ENCODE peak calls at places on chromosome 19, in seven cellular contexts. B is AG10803, N is A549, P is choroid plexus epithelial cell, D is AG09309, Q is tibial artery, Z is HFF-Myc. I is an unnamed sample.

GRCh38 chr19:41940443-41941409 is 12.5 kb upstream of the ERFL start:
- DNase-seq in B (no peak), N (peak), P (no peak), D (no peak), Q (no peak), Z (no peak), I (no peak)

GRCh38 chr19:58356971-58357797 is 3.9 kb upstream of the A1BG start:
- DNase-seq in B (peak), N (no peak), P (peak), D (no peak), Q (no peak), Z (no peak), I (no peak)

GRCh38 chr19:55454787-55455243 is 6.6 kb downstream of the ISOC2 start:
- DNase-seq in B (peak), N (peak), P (peak), D (no peak), Q (no peak), Z (no peak), I (no peak)

GRCh38 chr19:13932911-13933393 is 5.3 kb downstream of the PODNL1 start:
- DNase-seq in B (no peak), N (no peak), P (no peak), D (no peak), Q (no peak), Z (no peak), I (no peak)

GRCh38 chr19:50705422-50706019 is 14.1 kb downstream of the SHANK1 start:
- DNase-seq in B (peak), N (peak), P (peak), D (peak), Q (no peak), Z (peak), I (peak)

GRCh38 chr19:56727731-56728130 is 56.2 kb upstream of the ZNF835 start:
- DNase-seq in B (no peak), N (no peak), P (no peak), D (no peak), Q (no peak), Z (no peak), I (no peak)

GRCh38 chr19:45468159-45468651 is 409 bp downstream of the FOSB start:
- DNase-seq in B (peak), N (no peak), P (peak), D (no peak), Q (peak), Z (no peak), I (no peak)

GRCh38 chr19:5997371-5997770 is 19.4 kb upstream of the RANBP3 start:
- DNase-seq in B (no peak), N (no peak), P (no peak), D (no peak), Q (no peak), Z (no peak), I (no peak)

GRCh38 chr19:49157445-49158224 is at the start of gene TRPM4:
- DNase-seq in B (peak), N (peak), P (peak), D (no peak), Q (peak), Z (no peak), I (peak)

GRCh38 chr19:42311612-42312160 is 1.4 kb upstream of the TMEM145 start:
- DNase-seq in B (no peak), N (no peak), P (no peak), D (no peak), Q (no peak), Z (no peak), I (no peak)

GRCh38 chr19:56163097-56163496 is 12.7 kb upstream of the GALP start:
- DNase-seq in B (no peak), N (no peak), P (no peak), D (no peak), Q (no peak), Z (no peak), I (no peak)

GRCh38 chr19:16066611-16067104 is 9.6 kb upstream of the TPM4 start:
- DNase-seq in B (peak), N (no peak), P (no peak), D (no peak), Q (peak), Z (peak), I (no peak)

GRCh38 chr19:32168606-32169005 is 176.8 kb upstream of the ZNF507 start:
- DNase-seq in B (no peak), N (no peak), P (no peak), D (no peak), Q (no peak), Z (no peak), I (no peak)

GRCh38 chr19:58047672-58048071 is 11.4 kb upstream of the ZNF135 start:
- DNase-seq in B (no peak), N (no peak), P (no peak), D (no peak), Q (no peak), Z (no peak), I (no peak)

GRCh38 chr19:41426952-41427646 is at the start of gene B3GNT8:
- DNase-seq in B (peak), N (no peak), P (peak), D (no peak), Q (peak), Z (no peak), I (peak)

GRCh38 chr19:49167857-49168409 is 10.3 kb downstream of the TRPM4 start:
- DNase-seq in B (no peak), N (no peak), P (no peak), D (no peak), Q (no peak), Z (no peak), I (no peak)

GRCh38 chr19:52270266-52270885 is 989 bp downstream of the ZNF766 start:
- DNase-seq in B (peak), N (peak), P (no peak), D (no peak), Q (no peak), Z (no peak), I (no peak)

GRCh38 chr19:6236310-6237291 is 43.2 kb downstream of the MLLT1 start:
- DNase-seq in B (no peak), N (no peak), P (no peak), D (no peak), Q (no peak), Z (no peak), I (no peak)

GRCh38 chr19:38736413-38737280 is 7.6 kb downstream of the CAPN12 start:
- DNase-seq in B (peak), N (peak), P (peak), D (no peak), Q (no peak), Z (no peak), I (peak)

GRCh38 chr19:46813570-46814358 is 25.4 kb upstream of the SLC1A5 start:
- DNase-seq in B (peak), N (peak), P (peak), D (no peak), Q (peak), Z (no peak), I (peak)

GRCh38 chr19:46601318-46602224 is at the start of gene CALM3:
- DNase-seq in B (no peak), N (no peak), P (no peak), D (no peak), Q (no peak), Z (no peak), I (no peak)

GRCh38 chr19:23286477-23286876 is 36.3 kb upstream of the ZNF724 start:
- DNase-seq in B (no peak), N (no peak), P (no peak), D (no peak), Q (no peak), Z (no peak), I (no peak)

GRCh38 chr19:2315818-2316353 is 7.9 kb upstream of the LINGO3 start:
- DNase-seq in B (peak), N (no peak), P (peak), D (no peak), Q (peak), Z (no peak), I (peak)

GRCh38 chr19:44737238-44738160 is 11.0 kb upstream of the BCL3 start:
- DNase-seq in B (peak), N (peak), P (peak), D (peak), Q (no peak), Z (no peak), I (peak)

GRCh38 chr19:11921852-11922495 is 2.9 kb upstream of the ZNF700 start:
- DNase-seq in B (no peak), N (no peak), P (no peak), D (no peak), Q (no peak), Z (no peak), I (no peak)

GRCh38 chr19:10430505-10431253 is 10.3 kb downstream of the PDE4A start:
- DNase-seq in B (peak), N (no peak), P (peak), D (no peak), Q (peak), Z (no peak), I (no peak)

GRCh38 chr19:48513289-48514122 is 1.9 kb upstream of the LMTK3 start:
- DNase-seq in B (peak), N (peak), P (peak), D (peak), Q (no peak), Z (no peak), I (peak)

DNA sequence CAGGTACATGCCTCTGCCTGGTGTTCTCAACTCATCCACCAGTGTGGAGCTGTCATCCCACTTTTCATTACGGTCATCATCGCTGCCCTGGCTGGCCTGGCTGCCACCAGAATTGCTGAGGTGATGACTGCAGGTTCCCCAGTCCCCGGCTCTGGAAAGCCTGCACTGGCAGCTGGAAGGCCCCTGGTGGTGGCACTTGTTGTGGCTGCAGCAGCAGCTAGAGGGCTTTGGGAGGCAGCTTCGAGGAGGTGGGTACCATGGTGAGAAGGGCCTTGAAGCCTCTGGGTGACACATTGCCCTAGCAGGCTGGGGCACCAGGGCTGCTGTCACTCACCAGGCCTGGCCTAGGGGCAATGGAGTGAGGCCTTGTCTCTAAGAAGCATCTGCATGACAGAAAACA is 25.3 kb upstream of the ZNF14 start:
- DNase-seq in B (no peak), N (no peak), P (no peak), D (no peak), Q (no peak), Z (no peak), I (no peak)
- TF ChIP-seq CTCF in B (no peak), N (no peak), P (no peak), D (no peak), Q (no peak), Z (no peak), I (no peak)

DNA sequence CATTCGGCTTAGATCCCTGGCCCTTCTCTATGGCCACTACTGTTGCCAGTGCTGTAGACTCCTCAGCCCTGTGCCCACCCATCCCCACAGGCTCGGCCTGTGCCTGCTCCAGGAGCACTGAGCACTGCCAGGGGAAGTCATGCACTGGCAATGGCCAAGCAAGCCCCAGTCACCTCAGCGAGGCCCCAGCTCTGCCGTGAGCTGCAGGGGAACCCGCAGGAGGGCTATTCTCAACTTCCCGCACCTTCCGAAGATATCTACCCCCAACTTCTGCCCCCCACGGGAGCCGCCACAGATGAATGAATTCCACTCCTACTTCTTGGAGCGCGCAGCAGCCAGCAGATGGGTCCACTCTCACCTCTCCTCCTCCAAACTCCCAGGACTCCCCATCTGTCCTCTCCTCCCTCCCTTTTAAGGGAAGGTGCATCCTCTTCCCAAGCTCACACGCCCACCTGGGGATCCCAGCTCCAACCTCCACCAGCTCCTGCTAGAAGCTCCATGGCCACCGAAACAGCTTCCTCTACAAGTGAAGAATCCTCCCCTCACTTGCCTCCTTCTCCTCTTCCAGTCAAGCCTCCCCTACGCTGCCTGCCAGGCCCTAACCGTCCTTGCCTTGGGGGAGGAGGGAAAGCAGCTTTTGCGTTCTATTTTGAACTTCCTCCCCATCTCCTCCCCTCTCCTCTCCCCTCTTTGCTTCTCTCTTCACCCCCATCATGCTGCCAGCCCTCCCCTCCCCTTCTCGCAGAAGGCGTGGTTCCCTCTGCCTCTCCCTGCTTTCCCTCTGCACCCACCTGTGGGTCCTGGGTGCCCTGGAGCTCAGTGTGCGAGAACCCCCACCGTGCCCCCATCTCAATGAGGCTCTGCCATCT is 52.2 kb downstream of the PEPD start:
- DNase-seq in B (no peak), N (no peak), P (no peak), D (no peak), Q (peak), Z (no peak), I (no peak)
- H3K4me3 ChIP-seq in B (no peak), N (no peak), P (no peak), D (no peak), Q (no peak), Z (no peak), I (no peak)

GRCh38 chr19:508204-509150 is 1.2 kb downstream of the TPGS1 start:
- DNase-seq in B (no peak), N (no peak), P (no peak), D (no peak), Q (no peak), Z (no peak), I (no peak)

GRCh38 chr19:510606-511100 is 3.4 kb downstream of the TPGS1 start:
- DNase-seq in B (peak), N (peak), P (peak), D (no peak), Q (no peak), Z (peak), I (peak)

GRCh38 chr19:504634-505033 is 2.7 kb upstream of the TPGS1 start:
- DNase-seq in B (no peak), N (no peak), P (no peak), D (no peak), Q (no peak), Z (no peak), I (no peak)

GRCh38 chr19:506404-507285 is 652 bp upstream of the TPGS1 start:
- DNase-seq in B (peak), N (peak), P (peak), D (peak), Q (peak), Z (peak), I (peak)

GRCh38 chr19:507286-508203 is at the start of gene TPGS1:
- DNase-seq in B (peak), N (no peak), P (peak), D (no peak), Q (peak), Z (no peak), I (peak)
- TF ChIP-seq CTCF in B (no peak), N (no peak), P (no peak), D (no peak), Q (peak), Z (no peak), I (no peak)

DNA sequence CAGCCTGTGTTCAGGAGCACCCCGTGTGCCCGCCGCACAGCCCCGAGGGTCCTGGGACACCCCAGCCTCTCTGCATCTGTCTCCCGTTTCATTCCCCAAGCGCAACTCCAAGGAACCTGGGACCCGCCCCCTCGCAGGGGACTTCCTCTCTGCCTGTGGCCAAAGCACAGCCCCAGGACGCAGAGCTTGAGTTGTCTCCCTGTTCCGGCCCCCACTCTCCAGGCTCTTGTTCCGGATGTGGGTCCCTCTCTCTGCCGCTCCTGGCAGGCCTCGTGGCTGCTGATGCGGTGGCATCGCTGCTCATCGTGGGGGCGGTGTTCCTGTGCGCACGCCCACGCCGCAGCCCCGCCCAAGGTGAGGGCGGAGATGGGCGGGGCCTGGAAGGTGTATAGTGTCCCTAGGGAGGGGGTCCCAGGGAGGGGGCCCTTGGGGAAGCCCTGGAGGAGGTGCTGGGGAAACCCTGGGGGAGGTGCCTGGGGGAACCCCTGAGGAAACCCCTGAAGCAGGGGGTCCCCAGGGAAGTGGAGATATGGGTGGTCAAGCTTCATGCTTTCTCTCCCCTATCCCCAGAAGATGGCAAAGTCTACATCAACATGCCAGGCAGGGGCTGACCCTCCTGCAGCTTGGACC is 1.3 kb downstream of the HCST start:
- DNase-seq in B (peak), N (peak), P (peak), D (no peak), Q (peak), Z (peak), I (peak)
- H3K4me3 ChIP-seq in B (peak), N (peak), P (peak), D (peak), Q (no peak), Z (peak), I (peak)